ENCODE peak calls at places on chromosomes 5 and 9, in seven cellular contexts. P is transverse colon, U is hepatocyte, Z is lung, X is fibroblast of mammary gland, I is sigmoid colon, M is NB4. J is an unnamed sample.

GRCh38 chr9:100498592-100498991 is 25.6 kb downstream of the TMEFF1 start:
- DNase-seq in P (no peak), U (no peak), Z (no peak), X (peak; percentile 34), I (no peak), M (peak; percentile 34), J (peak; percentile 44)

GRCh38 chr5:175195698-175196656 is 248.0 kb downstream of the DRD1 start:
- DNase-seq in P (no peak), U (peak; percentile 80), Z (no peak), X (peak; percentile 26), I (no peak), M (peak; percentile 3), J (no peak)

GRCh38 chr5:141493500-141494422 is 4.9 kb downstream of the PCDHGC5 start:
- DNase-seq in P (no peak), U (no peak), Z (no peak), X (peak; percentile 59), I (peak; percentile 55), M (no peak), J (peak; percentile 60)

GRCh38 chr5:134131578-134132350 is 17.3 kb downstream of the TCF7 start:
- DNase-seq in P (no peak), U (no peak), Z (no peak), X (no peak), I (no peak), M (no peak), J (no peak)

GRCh38 chr9:112032733-112033132 is 136.1 kb downstream of the UGCG start:
- DNase-seq in P (no peak), U (no peak), Z (no peak), X (peak; percentile 33), I (no peak), M (no peak), J (peak; percentile 34)

GRCh38 chr9:107489687-107490605 is at the start of gene KLF4:
- DNase-seq in P (peak; percentile 94), U (peak; percentile 97), Z (peak; percentile 91), X (peak; percentile 92), I (peak; percentile 97), M (peak; percentile 92), J (peak; percentile 97)

GRCh38 chr5:36444582-36444999 is 142.9 kb upstream of the RANBP3L start:
- DNase-seq in P (peak; percentile 14), U (no peak), Z (peak; percentile 52), X (peak; percentile 61), I (no peak), M (no peak), J (no peak)

GRCh38 chr9:137621131-137621757 is 2.4 kb downstream of the EHMT1 start:
- DNase-seq in P (no peak), U (no peak), Z (no peak), X (peak; percentile 33), I (no peak), M (no peak), J (peak; percentile 25)

GRCh38 chr9:129121483-129121882 is 10.3 kb downstream of the PTPA start:
- DNase-seq in P (no peak), U (no peak), Z (no peak), X (peak; percentile 49), I (no peak), M (no peak), J (peak; percentile 41)

GRCh38 chr9:105656131-105656921 is 5.9 kb upstream of the TAL2 start:
- DNase-seq in P (peak; percentile 45), U (peak; percentile 62), Z (no peak), X (no peak), I (no peak), M (peak; percentile 47), J (peak; percentile 65)

GRCh38 chr9:89601856-89602562 is 2.8 kb upstream of the GADD45G start:
- DNase-seq in P (no peak), U (no peak), Z (no peak), X (no peak), I (peak; percentile 41), M (no peak), J (no peak)

GRCh38 chr5:43039468-43040286 is 442 bp downstream of the ANXA2R start:
- DNase-seq in P (peak; percentile 68), U (peak; percentile 78), Z (peak; percentile 57), X (peak; percentile 83), I (peak; percentile 86), M (peak; percentile 87), J (peak; percentile 91)

GRCh38 chr9:77386187-77386586 is 208.9 kb downstream of the VPS13A start:
- DNase-seq in P (no peak), U (no peak), Z (no peak), X (peak; percentile 66), I (no peak), M (no peak), J (no peak)

GRCh38 chr5:52915176-52915875 is 73.8 kb upstream of the ITGA2 start:
- DNase-seq in P (peak; percentile 37), U (peak; percentile 70), Z (peak; percentile 55), X (peak; percentile 79), I (peak; percentile 70), M (peak; percentile 65), J (peak; percentile 63)

GRCh38 chr5:159017787-159018186 is 81.9 kb downstream of the EBF1 start:
- DNase-seq in P (no peak), U (peak; percentile 18), Z (no peak), X (peak; percentile 88), I (peak; percentile 79), M (peak; percentile 91), J (peak; percentile 92)

GRCh38 chr5:61053937-61054336 is 108.3 kb downstream of the SMIM15 start:
- DNase-seq in P (no peak), U (no peak), Z (no peak), X (peak; percentile 52), I (no peak), M (no peak), J (no peak)

GRCh38 chr5:30287890-30288289 is 905.6 kb upstream of the CDH6 start:
- DNase-seq in P (no peak), U (no peak), Z (no peak), X (no peak), I (no peak), M (no peak), J (no peak)

GRCh38 chr9:136674786-136675349 is 12.2 kb downstream of the EGFL7 start:
- DNase-seq in P (peak; percentile 82), U (peak; percentile 79), Z (peak; percentile 87), X (no peak), I (no peak), M (no peak), J (peak; percentile 30)

GRCh38 chr5:95986001-95986400 is 24.4 kb upstream of the ELL2 start:
- DNase-seq in P (no peak), U (no peak), Z (no peak), X (no peak), I (no peak), M (no peak), J (no peak)

GRCh38 chr9:127899200-127899943 is at the start of gene ST6GALNAC6:
- DNase-seq in P (peak; percentile 79), U (peak; percentile 92), Z (no peak), X (peak; percentile 63), I (peak; percentile 85), M (peak; percentile 76), J (peak; percentile 87)

GRCh38 chr5:37774912-37775483 is 64.8 kb downstream of the GDNF start:
- DNase-seq in P (no peak), U (no peak), Z (no peak), X (peak; percentile 67), I (no peak), M (peak; percentile 57), J (no peak)

GRCh38 chr9:78828521-78828920 is 531.6 kb downstream of the PSAT1 start:
- DNase-seq in P (no peak), U (no peak), Z (no peak), X (no peak), I (no peak), M (no peak), J (no peak)

GRCh38 chr5:180468732-180469585 is 25.2 kb upstream of the CNOT6 start:
- DNase-seq in P (no peak), U (no peak), Z (no peak), X (no peak), I (no peak), M (no peak), J (no peak)

GRCh38 chr9:78132688-78133033 is 101.0 kb upstream of the GNAQ start:
- DNase-seq in P (no peak), U (no peak), Z (no peak), X (no peak), I (no peak), M (peak; percentile 43), J (no peak)

GRCh38 chr5:6822556-6823343 is 109.5 kb downstream of the TENT4A start:
- DNase-seq in P (no peak), U (no peak), Z (no peak), X (no peak), I (no peak), M (no peak), J (no peak)

GRCh38 chr5:14901462-14902051 is 30.0 kb upstream of the ANKH start:
- DNase-seq in P (no peak), U (peak; percentile 42), Z (no peak), X (peak; percentile 34), I (no peak), M (peak; percentile 9), J (peak; percentile 44)

DNA sequence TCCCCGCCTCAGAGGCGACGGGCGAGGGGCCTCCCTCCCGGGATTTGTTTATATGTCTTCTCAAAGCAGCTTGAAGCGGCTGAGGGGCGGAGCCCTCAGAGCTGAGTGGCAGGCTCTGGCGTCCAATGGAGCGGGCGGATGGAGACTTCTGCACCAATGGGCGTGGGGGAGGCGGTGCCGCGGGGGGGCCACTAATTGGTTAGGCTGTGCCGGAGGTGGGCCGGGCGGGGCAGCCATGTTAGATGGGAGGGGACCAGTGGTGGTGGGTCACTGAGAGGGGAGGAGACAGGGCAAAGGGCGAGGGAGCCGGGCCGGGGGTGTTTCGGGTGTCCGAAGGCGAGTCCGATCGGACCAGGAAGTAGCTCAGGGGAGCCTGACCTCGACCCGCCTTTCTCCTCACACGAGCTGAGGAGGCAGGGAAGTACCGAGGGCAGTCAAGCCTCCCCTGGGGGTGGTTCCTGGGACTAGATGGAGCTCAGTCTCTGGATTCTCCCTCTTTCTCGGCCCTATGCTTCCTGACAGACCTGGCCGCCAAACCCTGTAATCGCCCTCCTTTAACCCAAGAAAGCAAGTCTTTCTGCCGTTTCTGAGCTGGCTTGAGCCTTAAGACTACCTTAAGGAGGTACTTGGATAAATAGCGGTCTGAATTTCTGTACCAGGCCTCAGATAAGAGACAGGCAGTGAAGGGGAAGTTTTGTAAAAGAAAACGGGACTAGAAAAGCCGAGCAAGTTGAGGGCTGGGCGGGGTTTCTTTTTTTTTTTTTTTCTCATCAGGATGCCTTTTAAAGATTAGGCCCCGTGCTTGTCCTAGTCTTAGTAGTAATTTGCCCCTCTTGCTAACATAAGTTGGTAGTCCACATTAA is 1.1 kb downstream of the CREBRF start:
- DNase-seq in P (peak; percentile 99), U (peak; percentile 100), Z (peak; percentile 99), X (peak; percentile 96), I (peak; percentile 99), M (peak; percentile 98), J (peak; percentile 99)
- TF ChIP-seq CTCF in P (peak; percentile 8), U (no peak), Z (no peak), X (peak; percentile 11), I (peak; percentile 30), M (no peak), J (peak; percentile 18)

GRCh38 chr5:154157483-154158378 is 32.8 kb upstream of the GALNT10 start:
- DNase-seq in P (no peak), U (no peak), Z (no peak), X (no peak), I (no peak), M (peak; percentile 9), J (peak; percentile 13)
- TF ChIP-seq CTCF in P (peak; percentile 13), U (peak; percentile 20), Z (no peak), X (peak; percentile 31), I (peak; percentile 12), M (peak; percentile 52), J (peak; percentile 40)

GRCh38 chr5:40074801-40075200 is 604.9 kb upstream of the PTGER4 start:
- DNase-seq in P (no peak), U (no peak), Z (no peak), X (no peak), I (no peak), M (no peak), J (peak; percentile 7)
- TF ChIP-seq CTCF in P (no peak), U (no peak), Z (no peak), X (no peak), I (no peak), M (no peak), J (no peak)

GRCh38 chr5:110054240-110054639 is 364.5 kb downstream of the MAN2A1 start:
- DNase-seq in P (peak; percentile 27), U (peak; percentile 59), Z (no peak), X (peak; percentile 88), I (peak; percentile 66), M (peak; percentile 56), J (peak; percentile 76)
- TF ChIP-seq CTCF in P (no peak), U (peak; percentile 20), Z (no peak), X (peak; percentile 45), I (no peak), M (no peak), J (peak; percentile 34)